ENCODE peak calls at places on chromosomes 11 and 22, in five cellular contexts. H is kidney, I is astrocyte, J is transverse colon, K is colonic mucosa. P is an unnamed sample. For H3K4me1, the result is how much of the 10 kb centered on the place peaks cover.

GRCh38 chr11:75441804-75442132 is 8.8 kb upstream of the KLHL35 start:
- DNase-seq in K (no peak), H (no peak), J (no peak), I (no peak), P (no peak)

GRCh38 chr11:99693941-99694492 is 673.3 kb downstream of the CNTN5 start:
- DNase-seq in H (no peak), K (no peak), I (peak), J (no peak), P (no peak)

GRCh38 chr11:131356201-131356600 is 14.2 kb upstream of the NTM start:
- DNase-seq in J (no peak), H (no peak), I (peak), K (no peak), P (no peak)

GRCh38 chr22:49736538-49736937 is 91.1 kb downstream of the BRD1 start:
- DNase-seq in H (peak), J (no peak), K (no peak), I (no peak), P (no peak)

GRCh38 chr11:134607963-134608750 is 196.1 kb upstream of the B3GAT1 start:
- DNase-seq in H (no peak), J (no peak), K (no peak), I (no peak), P (no peak)

GRCh38 chr22:29157759-29158535 is 47.7 kb upstream of the EMID1 start:
- DNase-seq in I (no peak), J (no peak), H (peak), K (no peak), P (peak)

GRCh38 chr11:76787911-76788596 is 4.9 kb downstream of the TSKU start:
- DNase-seq in I (no peak), K (peak), J (peak), H (no peak), P (no peak)

GRCh38 chr22:27612075-27612474 is 189.5 kb downstream of the MN1 start:
- DNase-seq in J (no peak), H (no peak), I (no peak), K (no peak), P (no peak)

GRCh38 chr11:13354335-13354734 is 76.7 kb downstream of the BMAL1 start:
- DNase-seq in H (no peak), J (no peak), K (no peak), I (no peak), P (no peak)

GRCh38 chr11:84686726-84687125 is 940.4 kb downstream of the DLG2 start:
- DNase-seq in J (no peak), I (peak), H (no peak), K (no peak), P (no peak)

GRCh38 chr11:112785717-112786116 is 175.5 kb upstream of the NCAM1 start:
- DNase-seq in I (peak), J (no peak), H (no peak), K (no peak), P (no peak)

GRCh38 chr11:34988294-34989255 is 72.2 kb downstream of the PDHX start:
- DNase-seq in J (no peak), K (no peak), H (no peak), I (peak), P (no peak)

GRCh38 chr11:62001450-62002178 is 34.2 kb upstream of the FTH1 start:
- DNase-seq in J (peak), I (no peak), K (peak), H (no peak), P (no peak)

GRCh38 chr11:94737171-94737611 is 31.0 kb upstream of the AMOTL1 start:
- DNase-seq in J (no peak), H (no peak), K (no peak), I (peak), P (no peak)

GRCh38 chr11:94885581-94885980 is 87.8 kb downstream of the CWC15 start:
- DNase-seq in H (no peak), K (no peak), J (no peak), I (no peak), P (no peak)

GRCh38 chr11:10317281-10317755 is 12.4 kb downstream of the ADM start:
- DNase-seq in K (no peak), H (no peak), J (no peak), I (no peak), P (no peak)

GRCh38 chr11:104897891-104898684 is at the start of gene CASP12:
- DNase-seq in I (no peak), K (no peak), H (no peak), J (no peak), P (no peak)

GRCh38 chr11:115623021-115623451 is 118.8 kb upstream of the CADM1 start:
- DNase-seq in I (peak), K (peak), H (peak), J (peak), P (peak)

GRCh38 chr11:122755941-122756340 is 82.4 kb upstream of the CRTAM start:
- DNase-seq in K (no peak), H (no peak), J (no peak), I (no peak), P (no peak)

GRCh38 chr11:1864216-1864615 is 11.3 kb downstream of the LSP1 start:
- DNase-seq in H (peak), I (no peak), J (no peak), K (no peak), P (no peak)

GRCh38 chr22:26406118-26406517 is 22.9 kb upstream of the ASPHD2 start:
- DNase-seq in H (no peak), K (no peak), J (no peak), I (peak), P (no peak)

GRCh38 chr11:29538339-29539036 is 478.3 kb downstream of the KCNA4 start:
- DNase-seq in J (no peak), I (no peak), H (no peak), K (no peak), P (no peak)

GRCh38 chr22:50600541-50600940 is at the start of gene MAPK8IP2:
- DNase-seq in I (no peak), K (no peak), J (no peak), H (peak), P (no peak)

GRCh38 chr22:50595189-50595588 is 5.4 kb upstream of the MAPK8IP2 start:
- DNase-seq in J (no peak), K (no peak), I (no peak), H (no peak), P (no peak)

GRCh38 chr11:106400949-106401545 is 323.6 kb downstream of the AASDHPPT start:
- DNase-seq in K (no peak), J (no peak), H (no peak), I (peak), P (no peak)

GRCh38 chr11:28713850-28714249 is 605.7 kb downstream of the METTL15 start:
- DNase-seq in I (no peak), J (no peak), H (no peak), K (no peak), P (no peak)

GRCh38 chr11:80841716-80842115 is 1400.9 kb upstream of the TENM4 start:
- DNase-seq in H (no peak), I (no peak), J (no peak), K (no peak), P (no peak)

GRCh38 chr11:7605544-7605943 is 67.8 kb downstream of the CYB5R2 start:
- DNase-seq in I (peak), H (no peak), J (no peak), K (no peak), P (no peak)

GRCh38 chr22:24444251-24444650 is 16.9 kb downstream of the ADORA2A start:
- DNase-seq in H (peak), I (no peak), J (no peak), K (no peak), P (peak)

GRCh38 chr11:8717544-8717875 is 34.9 kb downstream of the RPL27A start:
- DNase-seq in I (no peak), J (no peak), K (no peak), H (no peak), P (no peak)

GRCh38 chr11:72705442-72706365 is 31.5 kb upstream of the PDE2A start:
- DNase-seq in I (no peak), K (no peak), J (no peak), H (peak), P (no peak)

GRCh38 chr22:37370306-37370979 is 56.8 kb downstream of the ELFN2 start:
- DNase-seq in K (peak), H (no peak), J (peak), I (no peak), P (no peak)

GRCh38 chr11:76785513-76785912 is 2.4 kb downstream of the TSKU start:
- DNase-seq in H (no peak), K (peak), I (no peak), J (no peak), P (no peak)

GRCh38 chr11:10401275-10401674 is 53.8 kb upstream of the AMPD3 start:
- DNase-seq in H (no peak), K (no peak), I (no peak), J (no peak), P (no peak)

GRCh38 chr11:65611028-65611757 is 2.8 kb downstream of the MAP3K11 start:
- DNase-seq in K (no peak), J (no peak), I (no peak), H (peak), P (no peak)

GRCh38 chr11:131073167-131073566 is 156.9 kb upstream of the SNX19 start:
- DNase-seq in H (no peak), K (no peak), J (no peak), I (no peak), P (no peak)

GRCh38 chr11:64489831-64490441 is 101.1 kb upstream of the SLC22A12 start:
- DNase-seq in K (peak), I (no peak), H (peak), J (peak), P (no peak)

GRCh38 chr22:25024895-25025294 is 72.4 kb downstream of the KIAA1671 start:
- DNase-seq in I (no peak), K (no peak), J (no peak), H (no peak), P (no peak)

GRCh38 chr22:40727607-40728325 is 48.5 kb downstream of the MCHR1 start:
- DNase-seq in K (no peak), I (no peak), J (no peak), H (no peak), P (no peak)
- H3K4me1 ChIP-seq in K (under half), I (under half), J (under half), H (under half), P (under half)

DNA sequence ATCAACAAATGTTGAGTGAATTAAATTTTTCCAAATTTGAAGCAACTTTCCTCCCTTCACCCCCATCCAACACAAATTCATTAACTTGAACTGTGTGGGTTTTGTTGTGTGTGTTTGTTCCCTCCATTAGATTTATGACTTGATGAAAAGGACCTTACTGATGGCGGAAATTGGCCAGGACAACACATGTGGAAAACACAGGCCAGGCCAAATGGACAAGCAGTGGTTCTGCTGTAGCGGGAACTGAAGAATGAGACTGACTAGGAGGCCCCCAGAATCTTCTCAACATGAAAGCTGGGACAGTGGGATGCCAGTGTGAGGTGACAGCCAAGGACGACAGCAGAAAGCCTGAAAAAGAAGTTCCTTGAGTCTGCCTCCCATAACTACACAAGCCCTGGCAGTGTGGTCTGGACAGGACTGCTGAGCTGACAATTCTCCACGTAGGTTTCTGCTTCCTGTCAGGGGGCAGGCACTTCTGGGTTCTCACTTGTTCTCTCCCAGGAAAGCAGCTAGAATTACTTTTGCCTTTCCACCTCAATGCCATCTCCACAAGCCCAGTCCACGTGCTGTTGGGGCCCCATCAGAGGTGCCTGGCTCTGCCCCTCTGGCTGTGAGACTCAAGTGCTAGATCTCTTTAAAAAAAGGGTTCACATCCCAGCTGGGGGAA is 94.3 kb downstream of the ETS1 start:
- DNase-seq in K (no peak), J (no peak), H (no peak), I (no peak), P (no peak)
- H3K4me1 ChIP-seq in K (under half), J (under half), H (under half), I (half or more), P (half or more)

GRCh38 chr11:90294091-90294490 is 71.2 kb upstream of the CHORDC1 start:
- DNase-seq in I (no peak), J (no peak), K (no peak), H (no peak), P (no peak)

GRCh38 chr11:90286640-90287039 is 63.8 kb upstream of the CHORDC1 start:
- DNase-seq in K (no peak), H (no peak), I (no peak), J (no peak), P (no peak)

DNA sequence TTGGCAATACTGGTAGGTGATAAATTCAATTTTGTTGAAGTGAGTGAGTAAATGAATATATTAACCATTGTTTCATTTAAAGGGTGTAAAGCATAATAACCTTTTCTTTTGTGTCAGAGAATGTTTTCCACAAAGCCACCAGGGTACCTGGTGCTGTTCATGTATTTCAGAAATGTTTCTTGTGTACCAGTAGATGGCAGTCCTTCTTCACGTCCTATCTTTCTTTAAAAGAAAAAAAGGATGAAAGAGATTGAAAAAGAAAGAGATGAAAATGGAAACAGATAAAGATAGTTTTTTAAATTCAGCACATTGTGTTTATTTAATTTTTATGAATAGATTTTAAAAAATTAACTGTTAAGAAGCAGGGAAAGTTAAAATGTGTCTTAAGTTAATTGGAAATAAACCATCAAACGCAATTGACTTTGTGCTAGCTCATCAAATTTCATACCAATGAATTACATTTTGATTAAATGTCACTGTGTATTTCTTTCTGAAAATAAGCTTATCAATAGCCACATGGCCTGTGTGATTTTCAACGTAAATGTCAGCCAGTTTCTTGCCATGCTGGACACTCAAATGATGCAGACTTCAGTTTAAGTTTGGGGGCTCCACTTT is 65.5 kb upstream of the CHORDC1 start:
- DNase-seq in J (no peak), I (peak), K (no peak), H (no peak), P (no peak)
- H3K4me1 ChIP-seq in J (under half), I (under half), K (under half), H (under half), P (under half)

GRCh38 chr22:40083794-40084193 is 89.0 kb downstream of the FAM83F start:
- DNase-seq in J (no peak), K (no peak), I (no peak), H (no peak), P (no peak)

GRCh38 chr22:40081662-40082061 is 86.9 kb downstream of the FAM83F start:
- DNase-seq in K (no peak), H (no peak), I (no peak), J (no peak), P (no peak)

GRCh38 chr22:40088818-40089217 is 88.9 kb upstream of the TNRC6B start:
- DNase-seq in J (no peak), H (no peak), I (no peak), K (no peak), P (no peak)

GRCh38 chr22:40082184-40082583 is 87.4 kb downstream of the FAM83F start:
- DNase-seq in J (no peak), H (no peak), I (no peak), K (no peak), P (no peak)

DNA sequence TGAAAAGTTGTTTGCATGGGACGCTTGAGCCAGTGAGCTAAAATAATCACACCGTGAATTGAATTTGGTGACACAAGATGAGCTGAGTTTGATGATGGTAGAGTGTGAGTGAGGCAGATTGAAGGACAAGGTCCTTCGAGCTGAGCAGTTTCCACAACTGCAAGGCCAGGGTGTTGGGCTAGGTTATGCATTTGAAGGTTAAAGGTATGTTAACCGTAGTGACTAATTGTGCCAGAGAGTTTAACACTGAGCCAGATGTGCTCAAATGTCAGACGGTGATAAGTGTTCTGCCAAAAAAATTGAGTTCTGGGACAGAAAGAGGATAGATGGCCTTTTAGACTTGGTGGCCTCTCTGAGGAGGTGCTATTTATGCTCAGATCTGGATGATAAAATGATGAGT is 89.5 kb downstream of the FAM83F start:
- DNase-seq in H (no peak), K (no peak), J (no peak), I (no peak), P (no peak)
- H3K4me1 ChIP-seq in H (under half), K (under half), J (under half), I (under half), P (under half)

GRCh38 chr22:33875316-33875715 is 45.0 kb downstream of the LARGE1 start:
- DNase-seq in J (no peak), K (no peak), H (no peak), I (no peak), P (no peak)
- H3K4me1 ChIP-seq in J (under half), K (under half), H (under half), I (under half), P (under half)

DNA sequence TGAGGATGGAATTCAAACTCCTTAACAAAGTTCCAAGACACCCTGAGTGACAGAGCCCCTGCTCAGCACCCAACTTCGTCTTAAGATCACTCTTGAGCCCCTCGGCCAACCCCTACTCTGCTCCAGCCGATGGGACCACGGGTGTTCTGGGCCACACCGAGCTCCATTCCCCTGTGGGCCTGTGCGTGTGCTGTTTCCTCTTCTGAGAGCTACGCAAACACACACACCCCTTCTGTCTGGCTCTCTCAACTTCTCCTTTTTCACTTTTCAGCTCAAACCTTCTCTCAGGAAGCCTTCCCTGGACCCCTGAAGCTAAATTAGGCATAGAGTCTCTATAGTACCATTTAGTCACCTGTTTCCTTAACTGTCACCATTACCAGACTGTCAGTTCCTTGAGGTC is 37.5 kb upstream of the NNMT start:
- DNase-seq in I (no peak), H (no peak), K (no peak), J (no peak), P (no peak)
- H3K4me1 ChIP-seq in I (under half), H (under half), K (under half), J (under half), P (under half)

GRCh38 chr22:20926243-20926642 is 9.0 kb downstream of the CRKL start:
- DNase-seq in K (no peak), J (no peak), H (no peak), I (no peak), P (no peak)

GRCh38 chr22:20920881-20921203 is 3.6 kb downstream of the CRKL start:
- DNase-seq in H (no peak), I (no peak), J (no peak), K (no peak), P (no peak)

GRCh38 chr22:20918663-20919220 is 1.5 kb downstream of the CRKL start:
- DNase-seq in H (no peak), I (no peak), J (no peak), K (peak), P (no peak)

GRCh38 chr22:20919718-20920117 is 2.5 kb downstream of the CRKL start:
- DNase-seq in H (no peak), K (no peak), I (peak), J (no peak), P (no peak)

GRCh38 chr22:20922141-20922751 is 5.0 kb downstream of the CRKL start:
- DNase-seq in H (no peak), J (no peak), K (no peak), I (no peak), P (no peak)
- H3K4me1 ChIP-seq in H (under half), J (under half), K (under half), I (under half), P (under half)

GRCh38 chr11:119678351-119678750 is 50.6 kb downstream of the NECTIN1 start:
- DNase-seq in J (no peak), K (no peak), H (no peak), I (no peak), P (no peak)

GRCh38 chr11:119684361-119685072 is 44.5 kb downstream of the NECTIN1 start:
- DNase-seq in J (no peak), H (no peak), I (peak), K (no peak), P (peak)

GRCh38 chr11:119680899-119681370 is 48.1 kb downstream of the NECTIN1 start:
- DNase-seq in J (no peak), K (no peak), I (no peak), H (peak), P (no peak)

GRCh38 chr11:119683783-119684182 is 45.2 kb downstream of the NECTIN1 start:
- DNase-seq in K (no peak), J (no peak), H (no peak), I (no peak), P (no peak)

GRCh38 chr11:119681537-119681936 is 47.5 kb downstream of the NECTIN1 start:
- DNase-seq in H (no peak), J (no peak), K (no peak), I (no peak), P (no peak)
- H3K4me1 ChIP-seq in H (under half), J (under half), K (under half), I (under half), P (half or more)

GRCh38 chr22:43829448-43829821 is 17.3 kb upstream of the EFCAB6 start:
- DNase-seq in J (no peak), K (no peak), I (peak), H (peak), P (no peak)
- H3K4me1 ChIP-seq in J (under half), K (under half), I (under half), H (under half), P (under half)